ENCODE peak calls at places on chromosomes 7 and 10, in nine cellular contexts. W, I, V, X, A, C, G, B and K are unnamed samples.

GRCh38 chr7:150361807-150362621 is 6.6 kb upstream of the REPIN1 start:
- DNase-seq in W (no peak), I (no peak), V (no peak), X (no peak), A (no peak), C (peak), G (no peak), B (no peak), K (no peak)

GRCh38 chr7:31744294-31744874 is 57.4 kb downstream of the PPP1R17 start:
- DNase-seq in W (peak), I (peak), V (peak), X (peak), A (peak), C (peak), G (peak), B (peak), K (peak)

GRCh38 chr7:11985376-11985775 is 153.4 kb upstream of the THSD7A start:
- DNase-seq in W (peak), I (no peak), V (no peak), X (no peak), A (no peak), C (no peak), G (peak), B (no peak), K (no peak)

GRCh38 chr10:114472874-114473248 is 68.6 kb upstream of the AFAP1L2 start:
- DNase-seq in W (no peak), I (no peak), V (no peak), X (no peak), A (no peak), C (no peak), G (no peak), B (no peak), K (no peak)

GRCh38 chr7:37552021-37552420 is 103.4 kb upstream of the ELMO1 start:
- DNase-seq in W (no peak), I (no peak), V (no peak), X (no peak), A (no peak), C (no peak), G (no peak), B (no peak), K (no peak)

GRCh38 chr10:29328988-29329387 is 40.1 kb downstream of the LYZL1 start:
- DNase-seq in W (no peak), I (peak), V (no peak), X (no peak), A (peak), C (peak), G (peak), B (no peak), K (peak)

GRCh38 chr7:81608748-81609382 is 161.0 kb downstream of the HGF start:
- DNase-seq in W (no peak), I (peak), V (no peak), X (no peak), A (no peak), C (no peak), G (peak), B (no peak), K (no peak)

GRCh38 chr7:2719007-2719406 is 31.0 kb downstream of the AMZ1 start:
- DNase-seq in W (peak), I (no peak), V (peak), X (no peak), A (no peak), C (no peak), G (no peak), B (no peak), K (no peak)

GRCh38 chr7:77531038-77531437 is 6.1 kb upstream of the PTPN12 start:
- DNase-seq in W (no peak), I (no peak), V (no peak), X (no peak), A (no peak), C (no peak), G (no peak), B (no peak), K (no peak)

GRCh38 chr10:63273575-63273974 is 140.4 kb downstream of the NRBF2 start:
- DNase-seq in W (no peak), I (no peak), V (no peak), X (no peak), A (no peak), C (no peak), G (no peak), B (no peak), K (no peak)

GRCh38 chr7:77199008-77199966 is at the start of gene FGL2:
- DNase-seq in W (peak), I (peak), V (no peak), X (peak), A (peak), C (peak), G (peak), B (no peak), K (peak)

GRCh38 chr7:17301491-17302101 is 3.1 kb downstream of the AHR start:
- DNase-seq in W (peak), I (peak), V (peak), X (peak), A (peak), C (peak), G (no peak), B (no peak), K (peak)

GRCh38 chr7:8197994-8198698 is 63.8 kb downstream of the ICA1 start:
- DNase-seq in W (no peak), I (no peak), V (no peak), X (no peak), A (no peak), C (no peak), G (no peak), B (no peak), K (no peak)

GRCh38 chr10:121956111-121957061 is 18.6 kb downstream of the NSMCE4A start:
- DNase-seq in W (no peak), I (peak), V (no peak), X (no peak), A (no peak), C (no peak), G (peak), B (peak), K (peak)

GRCh38 chr10:112135604-112136003 is 48.0 kb downstream of the GPAM start:
- DNase-seq in W (no peak), I (no peak), V (no peak), X (no peak), A (no peak), C (no peak), G (no peak), B (no peak), K (no peak)

GRCh38 chr7:19620470-19620869 is 88.4 kb downstream of the POLR1F start:
- DNase-seq in W (no peak), I (peak), V (no peak), X (no peak), A (no peak), C (no peak), G (no peak), B (no peak), K (no peak)

GRCh38 chr7:140653319-140654108 is 12.9 kb upstream of the DENND2A start:
- DNase-seq in W (peak), I (peak), V (peak), X (peak), A (peak), C (peak), G (peak), B (peak), K (peak)

GRCh38 chr7:85567983-85568382 is 381.1 kb upstream of the SEMA3D start:
- DNase-seq in W (no peak), I (no peak), V (no peak), X (no peak), A (no peak), C (no peak), G (no peak), B (no peak), K (no peak)

GRCh38 chr10:60448246-60448645 is 58.6 kb upstream of the ANK3 start:
- DNase-seq in W (no peak), I (no peak), V (no peak), X (no peak), A (no peak), C (no peak), G (no peak), B (no peak), K (no peak)

GRCh38 chr10:60446070-60446833 is 56.6 kb upstream of the ANK3 start:
- DNase-seq in W (peak), I (no peak), V (no peak), X (no peak), A (no peak), C (no peak), G (peak), B (no peak), K (no peak)

GRCh38 chr10:60441515-60441914 is 51.8 kb upstream of the ANK3 start:
- DNase-seq in W (no peak), I (peak), V (no peak), X (no peak), A (no peak), C (no peak), G (no peak), B (no peak), K (no peak)

GRCh38 chr10:60446855-60447254 is 57.2 kb upstream of the ANK3 start:
- DNase-seq in W (no peak), I (no peak), V (no peak), X (peak), A (no peak), C (no peak), G (peak), B (no peak), K (no peak)

DNA sequence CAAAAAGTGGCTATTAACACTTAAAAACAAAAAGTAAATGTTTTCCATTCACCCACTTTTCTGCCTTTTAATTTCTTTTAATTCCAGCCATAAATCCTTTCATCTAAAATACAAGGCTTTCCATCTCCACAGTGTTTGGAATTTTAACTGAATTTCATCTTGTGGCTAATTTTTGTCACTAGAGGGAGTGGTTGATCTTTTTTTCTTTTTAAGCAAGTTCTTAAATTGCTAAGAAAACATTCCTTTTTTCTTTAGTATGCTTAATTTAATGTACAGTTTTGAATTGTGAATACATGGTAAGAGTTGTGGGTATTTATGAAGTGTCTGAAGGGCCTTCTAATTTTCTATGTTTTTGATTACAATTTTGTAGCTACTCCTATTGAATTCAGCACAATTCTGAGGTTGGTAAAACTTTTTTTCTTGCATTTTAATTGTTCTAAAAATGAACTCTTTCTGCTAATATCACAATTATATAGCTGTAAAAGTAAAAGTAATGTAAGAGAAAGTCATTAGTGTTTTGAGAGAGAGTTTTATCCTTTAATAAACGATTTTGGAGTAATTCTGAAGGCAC is 54.9 kb upstream of the ANK3 start:
- DNase-seq in W (peak), I (peak), V (no peak), X (no peak), A (no peak), C (no peak), G (peak), B (no peak), K (no peak)
- TF ChIP-seq CTCF in W (peak), I (peak), V (peak), X (peak), A (peak), C (peak), G (peak), B (peak), K (peak)

DNA sequence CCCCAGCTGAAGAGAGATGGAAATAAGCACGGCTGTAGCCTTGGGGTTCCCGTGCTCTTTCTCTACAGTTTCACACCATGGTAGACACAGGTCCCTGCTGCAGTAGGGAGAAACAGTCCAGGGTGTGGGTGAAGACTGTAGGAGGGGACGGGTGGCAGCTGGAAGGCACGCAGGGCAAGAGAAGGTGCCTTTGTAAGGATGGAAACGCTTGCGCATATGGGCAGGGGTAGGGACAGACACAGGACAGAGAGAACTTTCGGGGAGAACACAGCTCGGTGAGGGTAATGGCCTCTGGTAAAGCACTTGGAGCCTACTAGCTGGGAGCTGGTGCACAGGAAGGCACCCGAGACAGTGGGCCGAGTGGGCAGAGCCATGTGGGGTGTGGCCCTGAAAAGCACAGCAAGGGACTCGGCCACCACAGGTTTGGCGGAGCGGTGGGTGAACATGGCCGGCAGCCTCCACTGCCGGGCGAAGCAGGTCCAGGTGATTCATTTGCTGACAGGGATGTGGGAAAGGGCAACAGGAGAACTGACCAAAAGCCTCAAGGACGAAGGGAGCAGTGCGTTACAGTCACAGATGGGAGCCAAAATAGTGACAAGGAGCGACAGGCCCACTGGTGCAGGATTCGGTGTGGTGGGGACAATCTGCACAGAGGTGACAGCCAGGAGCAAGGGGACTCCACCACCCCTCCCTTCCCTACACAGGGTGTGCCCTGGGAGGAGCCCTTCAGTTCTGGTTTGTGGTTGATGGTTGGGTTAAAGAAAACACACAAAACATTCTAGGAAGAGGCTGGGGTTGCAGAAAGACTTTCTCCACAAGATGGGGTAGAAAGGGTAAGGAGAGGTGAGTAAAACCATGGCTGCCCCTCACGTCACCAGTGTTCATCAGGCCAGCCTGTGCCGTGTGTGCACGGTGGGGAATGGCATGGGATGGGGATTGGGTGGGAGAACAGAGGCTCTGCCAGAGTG is 97.1 kb downstream of the VOPP1 start:
- DNase-seq in W (no peak), I (no peak), V (no peak), X (no peak), A (no peak), C (no peak), G (no peak), B (no peak), K (no peak)
- H3K4me3 ChIP-seq in W (no peak), I (no peak), V (no peak), X (no peak), A (no peak), C (no peak), G (no peak), B (no peak), K (no peak)

GRCh38 chr7:30728591-30729100 is 23.3 kb upstream of the INMT start:
- DNase-seq in W (no peak), I (no peak), V (no peak), X (no peak), A (no peak), C (no peak), G (no peak), B (no peak), K (no peak)

GRCh38 chr7:30727061-30727945 is 24.6 kb upstream of the INMT start:
- DNase-seq in W (peak), I (no peak), V (no peak), X (no peak), A (no peak), C (no peak), G (no peak), B (no peak), K (no peak)

GRCh38 chr7:30729642-30730041 is 22.3 kb upstream of the INMT start:
- DNase-seq in W (no peak), I (no peak), V (no peak), X (no peak), A (no peak), C (no peak), G (no peak), B (no peak), K (no peak)

GRCh38 chr7:30723776-30724175 is 28.2 kb upstream of the INMT start:
- DNase-seq in W (no peak), I (no peak), V (no peak), X (no peak), A (no peak), C (no peak), G (no peak), B (no peak), K (no peak)

DNA sequence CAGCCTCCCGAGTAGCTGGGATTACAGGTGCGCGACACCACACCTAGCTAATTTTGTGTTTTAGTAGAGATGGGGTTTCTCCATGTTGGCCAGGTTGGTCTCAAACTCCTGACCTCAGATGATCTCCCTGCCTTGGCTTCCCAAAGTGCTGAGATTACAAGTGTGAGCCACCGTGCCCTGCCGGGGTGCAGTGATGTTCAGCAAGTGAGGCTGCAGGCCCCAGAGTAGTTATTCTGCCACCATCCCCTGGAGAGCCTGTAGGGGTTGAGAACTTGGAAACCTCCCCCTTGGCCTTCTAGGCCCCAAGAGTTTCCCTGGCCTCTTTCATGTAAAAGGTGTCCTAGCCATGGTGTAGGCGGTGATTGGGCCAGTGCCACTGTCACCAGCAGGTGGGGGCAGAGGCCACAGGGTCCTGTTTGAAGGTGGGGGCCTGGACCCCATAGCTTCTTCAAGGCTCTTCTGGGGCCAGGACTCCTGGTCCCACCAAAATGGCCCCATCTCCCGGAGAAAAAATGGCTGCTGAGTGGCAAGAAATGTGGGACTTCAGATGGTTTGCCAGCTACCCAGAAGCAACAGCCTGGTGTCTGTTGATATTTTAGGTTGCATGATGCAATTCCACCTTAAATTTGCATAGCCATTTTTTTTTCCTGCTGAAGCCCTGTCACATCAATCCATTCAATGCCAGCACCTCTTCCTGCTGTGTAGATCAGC is 25.5 kb upstream of the INMT start:
- DNase-seq in W (no peak), I (no peak), V (no peak), X (no peak), A (no peak), C (no peak), G (no peak), B (no peak), K (no peak)
- H3K27ac ChIP-seq in W (peak), I (no peak), V (no peak), X (no peak), A (peak), C (no peak), G (no peak), B (no peak), K (no peak)

DNA sequence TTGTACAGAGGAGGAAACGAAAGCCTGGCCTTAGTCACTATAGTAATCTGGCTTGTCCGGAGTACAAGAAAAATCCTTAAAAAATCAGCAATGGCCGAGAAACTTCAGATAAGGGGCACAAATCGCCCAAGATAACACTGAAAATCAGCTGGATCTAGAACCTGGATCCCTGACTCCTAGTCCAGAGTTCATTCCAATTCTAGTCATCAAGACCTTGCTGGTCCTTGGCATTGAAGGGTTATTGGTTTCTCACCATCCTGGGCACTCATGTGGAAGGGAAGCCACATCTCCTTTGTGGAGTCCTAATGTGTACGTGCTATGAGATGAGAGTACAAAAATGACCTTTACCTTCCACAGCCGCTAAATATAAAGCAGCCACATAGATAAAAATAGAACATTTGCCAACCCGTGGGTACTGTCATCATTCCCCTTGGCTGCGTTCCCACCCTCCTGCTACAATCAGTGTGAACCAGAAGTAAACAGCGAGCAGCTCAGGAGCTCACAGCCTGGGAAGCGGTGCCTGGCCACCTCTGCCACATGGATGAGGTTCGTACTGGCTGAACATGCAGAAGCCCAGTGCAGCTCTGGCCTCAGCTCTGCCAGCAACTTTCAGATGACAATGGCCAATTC is 116.0 kb upstream of the PDLIM1 start:
- DNase-seq in W (no peak), I (no peak), V (peak), X (peak), A (peak), C (peak), G (no peak), B (no peak), K (no peak)
- TF ChIP-seq CTCF in W (no peak), I (no peak), V (no peak), X (no peak), A (no peak), C (no peak), G (no peak), B (no peak), K (no peak)

GRCh38 chr10:69179089-69179742 is 818 bp upstream of the SUPV3L1 start:
- DNase-seq in W (no peak), I (peak), V (no peak), X (no peak), A (no peak), C (no peak), G (no peak), B (no peak), K (no peak)

GRCh38 chr10:69180525-69181204 is 631 bp downstream of the SUPV3L1 start:
- DNase-seq in W (peak), I (no peak), V (no peak), X (peak), A (no peak), C (no peak), G (peak), B (no peak), K (peak)

GRCh38 chr10:69179743-69180524 is at the start of gene SUPV3L1:
- DNase-seq in W (peak), I (peak), V (peak), X (peak), A (peak), C (peak), G (peak), B (peak), K (peak)

GRCh38 chr10:69182005-69182404 is 2.0 kb downstream of the SUPV3L1 start:
- DNase-seq in W (no peak), I (no peak), V (no peak), X (no peak), A (no peak), C (no peak), G (no peak), B (no peak), K (no peak)

GRCh38 chr10:69181433-69181832 is 1.4 kb downstream of the SUPV3L1 start:
- DNase-seq in W (no peak), I (no peak), V (no peak), X (no peak), A (no peak), C (no peak), G (no peak), B (no peak), K (no peak)
- H3K4me3 ChIP-seq in W (peak), I (peak), V (peak), X (peak), A (peak), C (no peak), G (peak), B (peak), K (peak)